ENCODE peak calls at places on chromosomes 6 and 20, in five cellular contexts. One of them, this sample, is unnamed.

GRCh38 chr6:100393493-100393892 is 71.2 kb downstream of the SIM1 start:
- DNase-seq in AG10803: no peak
- DNase-seq in LHCN-M2: no peak
- DNase-seq in putamen: no peak
- DNase-seq in C1 segment of cervical spinal cord: no peak
- DNase-seq in this sample: peak

GRCh38 chr6:71531006-71531405 is 242.4 kb downstream of the OGFRL1 start:
- DNase-seq in AG10803: peak
- DNase-seq in LHCN-M2: peak
- DNase-seq in putamen: no peak
- DNase-seq in C1 segment of cervical spinal cord: no peak
- DNase-seq in this sample: no peak

GRCh38 chr6:11804135-11804534 is 25.5 kb upstream of the ADTRP start:
- DNase-seq in AG10803: no peak
- DNase-seq in LHCN-M2: no peak
- DNase-seq in putamen: no peak
- DNase-seq in C1 segment of cervical spinal cord: no peak
- DNase-seq in this sample: no peak

GRCh38 chr20:8837396-8837795 is 231.5 kb upstream of the PLCB4 start:
- DNase-seq in AG10803: peak
- DNase-seq in LHCN-M2: peak
- DNase-seq in putamen: no peak
- DNase-seq in C1 segment of cervical spinal cord: no peak
- DNase-seq in this sample: no peak

GRCh38 chr20:62369508-62370114 is 2.5 kb upstream of the LAMA5 start:
- DNase-seq in AG10803: no peak
- DNase-seq in LHCN-M2: peak
- DNase-seq in putamen: no peak
- DNase-seq in C1 segment of cervical spinal cord: no peak
- DNase-seq in this sample: no peak

GRCh38 chr20:63487781-63488241 is 11.1 kb downstream of the EEF1A2 start:
- DNase-seq in AG10803: no peak
- DNase-seq in LHCN-M2: no peak
- DNase-seq in putamen: no peak
- DNase-seq in C1 segment of cervical spinal cord: no peak
- DNase-seq in this sample: no peak

GRCh38 chr6:100171533-100172321 is 177.7 kb upstream of the MCHR2 start:
- DNase-seq in AG10803: peak
- DNase-seq in LHCN-M2: peak
- DNase-seq in putamen: no peak
- DNase-seq in C1 segment of cervical spinal cord: no peak
- DNase-seq in this sample: no peak

GRCh38 chr6:125753218-125753936 is 3.9 kb downstream of the HEY2 start:
- DNase-seq in AG10803: peak
- DNase-seq in LHCN-M2: peak
- DNase-seq in putamen: no peak
- DNase-seq in C1 segment of cervical spinal cord: no peak
- DNase-seq in this sample: peak

GRCh38 chr6:51753635-51754034 is 333.8 kb downstream of the PKHD1 start:
- DNase-seq in AG10803: no peak
- DNase-seq in LHCN-M2: no peak
- DNase-seq in putamen: no peak
- DNase-seq in C1 segment of cervical spinal cord: no peak
- DNase-seq in this sample: peak

GRCh38 chr6:91298543-91299145 is 711.8 kb upstream of the MAP3K7 start:
- DNase-seq in AG10803: no peak
- DNase-seq in LHCN-M2: no peak
- DNase-seq in putamen: no peak
- DNase-seq in C1 segment of cervical spinal cord: no peak
- DNase-seq in this sample: peak

GRCh38 chr20:33578510-33578909 is 83.6 kb upstream of the C20orf144 start:
- DNase-seq in AG10803: peak
- DNase-seq in LHCN-M2: no peak
- DNase-seq in putamen: no peak
- DNase-seq in C1 segment of cervical spinal cord: no peak
- DNase-seq in this sample: no peak

GRCh38 chr6:156662025-156662445 is 115.1 kb upstream of the ARID1B start:
- DNase-seq in AG10803: peak
- DNase-seq in LHCN-M2: no peak
- DNase-seq in putamen: no peak
- DNase-seq in C1 segment of cervical spinal cord: no peak
- DNase-seq in this sample: peak

GRCh38 chr6:157679605-157680580 is 143.2 kb upstream of the SNX9 start:
- DNase-seq in AG10803: peak
- DNase-seq in LHCN-M2: no peak
- DNase-seq in putamen: no peak
- DNase-seq in C1 segment of cervical spinal cord: peak
- DNase-seq in this sample: no peak

GRCh38 chr6:49541936-49542335 is 8.5 kb upstream of the C6orf141 start:
- DNase-seq in AG10803: no peak
- DNase-seq in LHCN-M2: peak
- DNase-seq in putamen: no peak
- DNase-seq in C1 segment of cervical spinal cord: no peak
- DNase-seq in this sample: no peak

GRCh38 chr20:42836339-42836738 is 353.4 kb downstream of the PTPRT start:
- DNase-seq in AG10803: no peak
- DNase-seq in LHCN-M2: no peak
- DNase-seq in putamen: no peak
- DNase-seq in C1 segment of cervical spinal cord: no peak
- DNase-seq in this sample: no peak

GRCh38 chr6:109284675-109285074 is 97.6 kb downstream of the CD164 start:
- DNase-seq in AG10803: no peak
- DNase-seq in LHCN-M2: no peak
- DNase-seq in putamen: no peak
- DNase-seq in C1 segment of cervical spinal cord: no peak
- DNase-seq in this sample: no peak

GRCh38 chr20:29409833-29410804 is 1847.3 kb upstream of the DEFB115 start:
- DNase-seq in AG10803: no peak
- DNase-seq in LHCN-M2: no peak
- DNase-seq in putamen: no peak
- DNase-seq in C1 segment of cervical spinal cord: no peak
- DNase-seq in this sample: no peak

GRCh38 chr20:36792422-36792821 is 18.9 kb upstream of the DSN1 start:
- DNase-seq in AG10803: peak
- DNase-seq in LHCN-M2: peak
- DNase-seq in putamen: no peak
- DNase-seq in C1 segment of cervical spinal cord: no peak
- DNase-seq in this sample: peak

This sample was measured in GM23338.